ENCODE peak calls at places on chromosome 1, in four cellular contexts. One of them, this sample, is unnamed.

GRCh38 chr1:226408285-226409184 is 642 bp upstream of the PARP1 start:
- DNase-seq in left ventricle myocardium inferior: no peak
- DNase-seq in WTC11: no peak
- DNase-seq in psoas muscle: no peak
- DNase-seq in this sample: no peak

GRCh38 chr1:67801903-67802302 is 31.4 kb downstream of the GNG12 start:
- DNase-seq in left ventricle myocardium inferior: no peak
- DNase-seq in WTC11: no peak
- DNase-seq in psoas muscle: no peak
- DNase-seq in this sample: no peak

GRCh38 chr1:180522204-180522497 is 19.8 kb upstream of the ACBD6 start:
- DNase-seq in left ventricle myocardium inferior: no peak
- DNase-seq in WTC11: no peak
- DNase-seq in psoas muscle: no peak
- DNase-seq in this sample: no peak

GRCh38 chr1:29648026-29648425 is 411.7 kb downstream of the PTPRU start:
- DNase-seq in left ventricle myocardium inferior: no peak
- DNase-seq in WTC11: no peak
- DNase-seq in psoas muscle: no peak
- DNase-seq in this sample: no peak

GRCh38 chr1:176994926-176995596 is 169.5 kb downstream of the ASTN1 start:
- DNase-seq in left ventricle myocardium inferior: no peak
- DNase-seq in WTC11: no peak
- DNase-seq in psoas muscle: no peak
- DNase-seq in this sample: no peak

GRCh38 chr1:46547481-46548383 is 3.7 kb downstream of the KNCN start:
- DNase-seq in left ventricle myocardium inferior: no peak
- DNase-seq in WTC11: no peak
- DNase-seq in psoas muscle: no peak
- DNase-seq in this sample: no peak

GRCh38 chr1:70112838-70113237 is 92.5 kb downstream of the LRRC40 start:
- DNase-seq in left ventricle myocardium inferior: no peak
- DNase-seq in WTC11: no peak
- DNase-seq in psoas muscle: no peak
- DNase-seq in this sample: no peak

GRCh38 chr1:7993593-7994479 is 32.3 kb downstream of the ERRFI1 start:
- DNase-seq in left ventricle myocardium inferior: no peak
- DNase-seq in WTC11: no peak
- DNase-seq in psoas muscle: no peak
- DNase-seq in this sample: no peak

GRCh38 chr1:52365091-52365745 is 787 bp downstream of the CC2D1B start:
- DNase-seq in left ventricle myocardium inferior: peak; percentile 52
- DNase-seq in WTC11: peak; percentile 26
- DNase-seq in psoas muscle: peak; percentile 67
- DNase-seq in this sample: peak; percentile 29

GRCh38 chr1:30527511-30528140 is 195.8 kb downstream of the MATN1 start:
- DNase-seq in left ventricle myocardium inferior: peak; percentile 70
- DNase-seq in WTC11: no peak
- DNase-seq in psoas muscle: peak; percentile 70
- DNase-seq in this sample: no peak

GRCh38 chr1:84143796-84144565 is at the start of gene PRKACB:
- DNase-seq in left ventricle myocardium inferior: no peak
- DNase-seq in WTC11: no peak
- DNase-seq in psoas muscle: no peak
- DNase-seq in this sample: no peak

GRCh38 chr1:178875936-178876335 is 5.1 kb upstream of the ANGPTL1 start:
- DNase-seq in left ventricle myocardium inferior: no peak
- DNase-seq in WTC11: no peak
- DNase-seq in psoas muscle: no peak
- DNase-seq in this sample: no peak

GRCh38 chr1:82491301-82491986 is 690.7 kb downstream of the ADGRL2 start:
- DNase-seq in left ventricle myocardium inferior: no peak
- DNase-seq in WTC11: no peak
- DNase-seq in psoas muscle: no peak
- DNase-seq in this sample: no peak

GRCh38 chr1:36966242-36966641 is 68.1 kb downstream of the GRIK3 start:
- DNase-seq in left ventricle myocardium inferior: no peak
- DNase-seq in WTC11: peak; percentile 73
- DNase-seq in psoas muscle: no peak
- DNase-seq in this sample: peak; percentile 91

GRCh38 chr1:55400560-55400959 is 185.4 kb upstream of the USP24 start:
- DNase-seq in left ventricle myocardium inferior: no peak
- DNase-seq in WTC11: no peak
- DNase-seq in psoas muscle: no peak
- DNase-seq in this sample: no peak

GRCh38 chr1:205317311-205317917 is 4.1 kb downstream of the NUAK2 start:
- DNase-seq in left ventricle myocardium inferior: peak; percentile 81
- DNase-seq in WTC11: no peak
- DNase-seq in psoas muscle: peak; percentile 82
- DNase-seq in this sample: no peak

GRCh38 chr1:154190550-154190949 is 1.4 kb downstream of the TPM3 start:
- DNase-seq in left ventricle myocardium inferior: no peak
- DNase-seq in WTC11: no peak
- DNase-seq in psoas muscle: no peak
- DNase-seq in this sample: no peak

GRCh38 chr1:207817166-207817565 is 65.3 kb downstream of the CD46 start:
- DNase-seq in left ventricle myocardium inferior: no peak
- DNase-seq in WTC11: no peak
- DNase-seq in psoas muscle: no peak
- DNase-seq in this sample: no peak

GRCh38 chr1:15303912-15304311 is 56.9 kb downstream of the FHAD1 start:
- DNase-seq in left ventricle myocardium inferior: no peak
- DNase-seq in WTC11: no peak
- DNase-seq in psoas muscle: no peak
- DNase-seq in this sample: no peak

DNA sequence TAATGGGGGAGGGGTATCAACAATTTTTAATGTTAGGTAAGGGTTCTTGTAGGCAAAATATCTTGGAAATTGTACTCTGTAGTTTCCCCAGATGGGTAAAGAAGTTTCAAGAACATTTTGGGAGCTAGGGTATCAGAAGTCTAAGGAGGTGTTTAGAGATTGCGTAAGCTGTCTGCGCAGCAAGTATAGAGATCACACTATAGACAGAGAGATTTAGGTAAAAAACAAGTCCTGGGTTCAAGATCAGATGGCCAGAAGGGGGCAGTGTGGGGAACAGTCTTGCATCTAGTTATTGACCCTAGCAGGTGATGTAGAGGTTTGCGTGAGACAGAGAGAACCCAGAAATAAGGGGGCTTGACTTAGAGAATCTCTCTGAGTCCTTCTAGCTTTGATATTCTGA is 80.8 kb downstream of the S1PR1 start:
- DNase-seq in left ventricle myocardium inferior: no peak
- DNase-seq in WTC11: peak; percentile 32
- DNase-seq in psoas muscle: no peak
- DNase-seq in this sample: no peak
- TF ChIP-seq CTCF in left ventricle myocardium inferior: no peak
- TF ChIP-seq CTCF in WTC11: peak; percentile 21
- TF ChIP-seq CTCF in psoas muscle: no peak
- TF ChIP-seq CTCF in this sample: no peak

DNA sequence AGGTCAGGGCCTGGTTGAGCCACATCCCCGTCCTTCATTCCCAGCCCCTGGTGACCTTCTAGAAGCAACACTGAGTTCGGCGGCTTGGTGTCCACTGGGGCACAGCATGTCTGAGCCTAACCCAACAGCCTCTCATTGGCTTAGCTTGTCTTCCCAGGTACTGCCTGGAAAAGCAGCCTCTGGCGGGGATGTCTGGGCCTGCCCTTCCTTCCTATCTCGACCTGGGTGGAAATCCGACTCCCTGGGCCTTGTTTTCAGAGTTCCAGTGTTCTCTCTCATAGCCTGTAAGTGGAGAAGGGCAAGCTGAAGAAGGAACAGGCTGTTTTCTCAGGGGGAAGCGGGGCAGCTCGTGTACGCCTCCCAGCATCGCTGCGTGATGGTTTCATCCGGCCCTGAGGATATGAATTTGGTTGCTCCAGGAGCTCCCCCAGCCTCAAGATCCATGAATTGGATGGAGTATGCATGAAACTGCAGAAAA is 116.4 kb upstream of the IRF2BP2 start:
- DNase-seq in left ventricle myocardium inferior: no peak
- DNase-seq in WTC11: no peak
- DNase-seq in psoas muscle: peak; percentile 41
- DNase-seq in this sample: peak; percentile 45
- TF ChIP-seq CTCF in left ventricle myocardium inferior: peak; percentile 28
- TF ChIP-seq CTCF in WTC11: no peak
- TF ChIP-seq CTCF in psoas muscle: no peak
- TF ChIP-seq CTCF in this sample: no peak

GRCh38 chr1:57621776-57622175 is 197.9 kb upstream of the DAB1 start:
- DNase-seq in left ventricle myocardium inferior: no peak
- DNase-seq in WTC11: no peak
- DNase-seq in psoas muscle: no peak
- DNase-seq in this sample: no peak

GRCh38 chr1:57623791-57624538 is 200.1 kb upstream of the DAB1 start:
- DNase-seq in left ventricle myocardium inferior: no peak
- DNase-seq in WTC11: no peak
- DNase-seq in psoas muscle: no peak
- DNase-seq in this sample: no peak

GRCh38 chr1:57620589-57620988 is 196.7 kb upstream of the DAB1 start:
- DNase-seq in left ventricle myocardium inferior: no peak
- DNase-seq in WTC11: no peak
- DNase-seq in psoas muscle: no peak
- DNase-seq in this sample: peak; percentile 21

GRCh38 chr1:57623039-57623790 is 199.4 kb upstream of the DAB1 start:
- DNase-seq in left ventricle myocardium inferior: peak; percentile 57
- DNase-seq in WTC11: peak; percentile 45
- DNase-seq in psoas muscle: peak; percentile 22
- DNase-seq in this sample: peak; percentile 44
- TF ChIP-seq CTCF in left ventricle myocardium inferior: peak; percentile 23
- TF ChIP-seq CTCF in WTC11: no peak
- TF ChIP-seq CTCF in psoas muscle: no peak
- TF ChIP-seq CTCF in this sample: no peak

GRCh38 chr1:41726899-41727748 is 191.6 kb downstream of the HIVEP3 start:
- DNase-seq in left ventricle myocardium inferior: peak; percentile 78
- DNase-seq in WTC11: peak; percentile 27
- DNase-seq in psoas muscle: peak; percentile 62
- DNase-seq in this sample: no peak
- TF ChIP-seq CTCF in left ventricle myocardium inferior: no peak
- TF ChIP-seq CTCF in WTC11: no peak
- TF ChIP-seq CTCF in psoas muscle: no peak
- TF ChIP-seq CTCF in this sample: no peak

DNA sequence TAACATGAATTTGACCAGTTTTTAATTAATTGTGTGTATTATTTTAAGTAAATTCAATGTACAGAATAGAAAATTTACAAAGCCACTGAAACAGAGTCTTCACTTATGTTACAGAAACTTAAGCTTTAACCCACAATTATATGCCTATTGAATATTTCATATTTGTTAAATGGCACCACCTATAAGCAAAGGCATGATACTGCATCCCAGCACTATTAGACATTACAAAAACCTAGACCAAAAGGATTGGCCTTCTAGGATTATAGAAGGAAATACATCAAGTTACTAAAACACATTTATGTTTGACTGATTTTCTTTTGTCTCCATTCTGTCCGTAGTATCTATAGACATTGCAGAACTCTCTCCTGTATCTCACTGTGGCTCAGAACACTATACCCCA is 578.1 kb downstream of the AJAP1 start:
- DNase-seq in left ventricle myocardium inferior: no peak
- DNase-seq in WTC11: no peak
- DNase-seq in psoas muscle: no peak
- DNase-seq in this sample: no peak
- TF ChIP-seq CTCF in left ventricle myocardium inferior: no peak
- TF ChIP-seq CTCF in WTC11: no peak
- TF ChIP-seq CTCF in psoas muscle: no peak
- TF ChIP-seq CTCF in this sample: no peak

GRCh38 chr1:60848583-60849188 is 233.7 kb upstream of the NFIA start:
- DNase-seq in left ventricle myocardium inferior: no peak
- DNase-seq in WTC11: no peak
- DNase-seq in psoas muscle: no peak
- DNase-seq in this sample: no peak
- TF ChIP-seq CTCF in left ventricle myocardium inferior: peak; percentile 63
- TF ChIP-seq CTCF in WTC11: peak; percentile 61
- TF ChIP-seq CTCF in psoas muscle: peak; percentile 58
- TF ChIP-seq CTCF in this sample: peak; percentile 60

GRCh38 chr1:64823691-64824476 is 79.0 kb downstream of the RAVER2 start:
- DNase-seq in left ventricle myocardium inferior: peak; percentile 26
- DNase-seq in WTC11: peak; percentile 64
- DNase-seq in psoas muscle: no peak
- DNase-seq in this sample: peak; percentile 65
- TF ChIP-seq CTCF in left ventricle myocardium inferior: peak; percentile 86
- TF ChIP-seq CTCF in WTC11: peak; percentile 71
- TF ChIP-seq CTCF in psoas muscle: peak; percentile 87
- TF ChIP-seq CTCF in this sample: peak; percentile 80

GRCh38 chr1:2803086-2803930 is 1.8 kb upstream of the TTC34 start:
- DNase-seq in left ventricle myocardium inferior: no peak
- DNase-seq in WTC11: peak; percentile 1
- DNase-seq in psoas muscle: peak; percentile 5
- DNase-seq in this sample: no peak

GRCh38 chr1:2802421-2802961 is 998 bp upstream of the TTC34 start:
- DNase-seq in left ventricle myocardium inferior: no peak
- DNase-seq in WTC11: no peak
- DNase-seq in psoas muscle: peak; percentile 3
- DNase-seq in this sample: no peak

GRCh38 chr1:2801046-2801445 is 447 bp downstream of the TTC34 start:
- DNase-seq in left ventricle myocardium inferior: peak; percentile 6
- DNase-seq in WTC11: no peak
- DNase-seq in psoas muscle: peak; percentile 3
- DNase-seq in this sample: no peak

GRCh38 chr1:2800664-2801045 is 838 bp downstream of the TTC34 start:
- DNase-seq in left ventricle myocardium inferior: peak; percentile 7
- DNase-seq in WTC11: peak; percentile 9
- DNase-seq in psoas muscle: peak; percentile 9
- DNase-seq in this sample: no peak

DNA sequence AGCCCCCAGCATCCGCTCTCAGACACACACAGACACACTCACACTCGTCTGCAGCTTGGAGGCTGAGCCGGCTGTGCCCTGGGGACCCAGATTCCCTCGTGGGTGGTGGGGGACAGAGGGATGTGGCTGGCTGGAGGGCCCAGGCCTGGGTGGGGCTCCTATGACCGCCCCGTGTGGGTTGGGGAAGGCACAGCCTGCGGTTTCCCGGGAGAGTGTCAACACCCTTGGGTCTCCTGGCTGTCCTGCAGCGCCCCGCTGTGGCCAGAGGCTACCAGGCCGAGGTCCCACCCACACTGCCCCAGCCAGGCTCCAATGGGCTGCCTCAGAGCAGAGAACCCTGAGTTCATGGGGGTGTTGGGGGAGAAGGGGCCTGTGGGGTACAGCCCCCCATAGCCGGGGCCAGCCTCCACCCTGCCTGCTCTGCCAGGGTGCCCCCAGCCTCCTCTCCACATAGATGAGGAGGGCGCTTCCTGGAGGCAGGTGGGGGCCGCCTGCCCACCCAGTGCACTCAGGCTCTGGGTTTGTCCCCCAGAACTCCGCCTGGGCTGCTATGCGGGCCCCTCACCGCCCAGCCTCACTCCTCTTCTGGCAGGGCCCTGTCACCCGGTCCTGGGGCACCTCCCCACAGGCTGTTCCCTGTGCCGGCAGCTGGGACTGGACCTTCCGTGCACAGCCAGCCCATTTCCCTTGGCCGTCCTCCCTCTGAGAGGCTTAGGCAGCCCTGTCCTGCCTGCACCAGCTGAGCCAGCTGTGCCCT is at the start of gene TTC34:
- DNase-seq in left ventricle myocardium inferior: no peak
- DNase-seq in WTC11: peak; percentile 63
- DNase-seq in psoas muscle: peak; percentile 13
- DNase-seq in this sample: peak; percentile 46
- TF ChIP-seq CTCF in left ventricle myocardium inferior: peak; percentile 31
- TF ChIP-seq CTCF in WTC11: peak; percentile 29
- TF ChIP-seq CTCF in psoas muscle: no peak
- TF ChIP-seq CTCF in this sample: no peak

GRCh38 chr1:160821627-160822026 is 25.7 kb downstream of the LY9 start:
- DNase-seq in left ventricle myocardium inferior: no peak
- DNase-seq in WTC11: peak; percentile 61
- DNase-seq in psoas muscle: no peak
- DNase-seq in this sample: no peak
- TF ChIP-seq CTCF in left ventricle myocardium inferior: no peak
- TF ChIP-seq CTCF in WTC11: peak; percentile 14
- TF ChIP-seq CTCF in psoas muscle: no peak
- TF ChIP-seq CTCF in this sample: no peak